ENCODE peak calls at places on chromosomes 12 and 14, in seven cellular contexts. O, V, C, G, F, A and H are unnamed samples.

GRCh38 chr12:59615392-59616165 is 19.8 kb downstream of the SLC16A7 start:
- DNase-seq in F (no peak), G (no peak), A (no peak), V (no peak), O (no peak), C (no peak), H (no peak)

GRCh38 chr14:104856157-104856868 is 8.8 kb upstream of the CEP170B start:
- DNase-seq in F (no peak), C (no peak), A (no peak), O (no peak), G (no peak), V (no peak), H (peak; percentile 69)

GRCh38 chr14:20179218-20179617 is 11.5 kb upstream of the OR11G2 start:
- DNase-seq in C (no peak), A (no peak), F (no peak), O (peak; percentile 13), V (no peak), G (no peak), H (no peak)

GRCh38 chr14:74444866-74445265 is 18.9 kb upstream of the SYNDIG1L start:
- DNase-seq in G (no peak), O (no peak), C (no peak), V (no peak), A (no peak), F (no peak), H (no peak)

GRCh38 chr12:68358532-68359485 is 26.6 kb upstream of the MDM1 start:
- DNase-seq in F (peak; percentile 31), C (peak; percentile 90), G (peak; percentile 21), V (peak; percentile 61), O (peak; percentile 92), A (peak; percentile 32), H (no peak)

GRCh38 chr14:37709419-37710195 is 114.2 kb downstream of the TTC6 start:
- DNase-seq in C (peak; percentile 37), F (no peak), G (no peak), V (no peak), O (no peak), A (no peak), H (no peak)

GRCh38 chr12:92331383-92331782 is 185.7 kb upstream of the BTG1 start:
- DNase-seq in G (no peak), O (no peak), V (no peak), C (no peak), A (no peak), F (no peak), H (no peak)

GRCh38 chr12:21294176-21294575 is 40.5 kb downstream of the SLCO1A2 start:
- DNase-seq in V (no peak), G (no peak), F (no peak), O (no peak), C (no peak), A (no peak), H (no peak)

GRCh38 chr14:21098892-21099595 is 589 bp upstream of the ZNF219 start:
- DNase-seq in C (no peak), O (no peak), A (no peak), F (no peak), G (no peak), V (no peak), H (no peak)

GRCh38 chr12:6038160-6038559 is 86.3 kb downstream of the VWF start:
- DNase-seq in C (peak; percentile 83), G (no peak), A (no peak), F (peak; percentile 74), V (peak; percentile 76), O (no peak), H (no peak)

GRCh38 chr12:110726708-110727369 is 15.9 kb downstream of the PPP1CC start:
- DNase-seq in A (no peak), F (no peak), C (no peak), V (no peak), G (no peak), O (no peak), H (no peak)

GRCh38 chr14:93959239-93960107 is 16.9 kb downstream of the ASB2 start:
- DNase-seq in G (peak; percentile 77), F (peak; percentile 19), O (no peak), A (peak; percentile 72), V (peak; percentile 97), C (peak; percentile 86), H (peak; percentile 91)

GRCh38 chr12:111766608-111767361 is at the start of gene ALDH2:
- DNase-seq in C (peak; percentile 53), F (peak; percentile 99), V (peak; percentile 41), O (peak; percentile 70), A (no peak), G (peak; percentile 79), H (peak; percentile 93)

GRCh38 chr12:82299617-82300016 is 58.6 kb downstream of the CCDC59 start:
- DNase-seq in G (no peak), A (no peak), O (no peak), V (no peak), C (peak; percentile 38), F (no peak), H (no peak)

GRCh38 chr12:32679091-32679909 is at the start of gene DNM1L:
- DNase-seq in C (peak; percentile 97), V (peak; percentile 87), G (peak; percentile 93), A (peak; percentile 66), O (peak; percentile 85), F (peak; percentile 95), H (peak; percentile 97)

GRCh38 chr12:32686340-32686739 is 7.2 kb downstream of the DNM1L start:
- DNase-seq in O (no peak), C (no peak), F (no peak), A (no peak), G (no peak), V (no peak), H (no peak)

GRCh38 chr12:32679910-32680217 is 763 bp downstream of the DNM1L start:
- DNase-seq in F (no peak), O (no peak), G (no peak), C (no peak), A (no peak), V (no peak), H (no peak)

GRCh38 chr12:32681272-32681671 is 2.2 kb downstream of the DNM1L start:
- DNase-seq in C (no peak), F (no peak), G (no peak), O (no peak), V (no peak), A (no peak), H (no peak)

DNA sequence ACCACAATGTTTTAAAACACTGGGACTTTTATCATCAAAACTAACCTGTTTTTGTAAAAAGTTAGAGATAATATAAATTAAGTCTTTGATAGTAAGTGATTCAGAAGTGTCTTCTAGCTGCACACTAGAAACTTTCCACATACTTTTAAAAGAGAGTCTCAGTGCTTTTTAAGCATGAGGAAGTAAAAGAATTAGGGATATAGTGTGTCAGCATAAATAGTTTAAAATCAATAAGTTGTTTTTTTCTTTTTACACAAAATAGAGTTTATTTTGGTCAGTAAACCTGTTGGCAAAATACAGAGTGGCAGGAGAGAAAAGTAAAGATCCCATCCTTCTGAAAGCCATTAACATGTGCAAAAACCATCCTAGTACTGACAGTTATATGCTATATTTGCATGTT is 1.7 kb downstream of the DNM1L start:
- DNase-seq in O (no peak), A (no peak), V (no peak), C (no peak), G (no peak), F (no peak), H (no peak)
- H3K4me3 ChIP-seq in O (no peak overlapping the region), A (peak overlapping the region; percentile 98), V (peak overlapping the region; percentile 82), C (peak overlapping the region; percentile 92), G (peak overlapping the region; percentile 100), F (peak overlapping the region; percentile 98), H (no peak overlapping the region)

GRCh38 chr12:107360033-107360432 is 266.7 kb upstream of the CRY1 start:
- DNase-seq in O (no peak), C (no peak), A (no peak), V (no peak), F (no peak), G (no peak), H (no peak)

GRCh38 chr12:107362960-107363359 is 269.6 kb upstream of the CRY1 start:
- DNase-seq in F (no peak), G (no peak), O (no peak), A (no peak), C (no peak), V (no peak), H (no peak)

GRCh38 chr12:107359382-107359781 is 266.0 kb upstream of the CRY1 start:
- DNase-seq in O (no peak), F (no peak), V (no peak), C (no peak), A (no peak), G (no peak), H (no peak)

GRCh38 chr12:107360472-107360871 is 267.1 kb upstream of the CRY1 start:
- DNase-seq in F (no peak), A (no peak), C (no peak), O (no peak), G (no peak), V (no peak), H (no peak)

GRCh38 chr12:107361970-107362369 is 268.6 kb upstream of the CRY1 start:
- DNase-seq in A (no peak), C (no peak), O (no peak), F (no peak), V (no peak), G (no peak), H (no peak)
- H3K4me3 ChIP-seq in A (no peak overlapping the region), C (no peak overlapping the region), O (no peak overlapping the region), F (no peak overlapping the region), V (no peak overlapping the region), G (no peak overlapping the region), H (no peak overlapping the region)

GRCh38 chr12:52036587-52037171 is 14.6 kb upstream of the NR4A1 start:
- DNase-seq in A (no peak), V (peak; percentile 59), F (peak; percentile 82), G (peak; percentile 90), C (peak; percentile 82), O (peak; percentile 82), H (peak; percentile 96)
- H3K4me3 ChIP-seq in A (peak overlapping the region; percentile 87), V (peak overlapping the region; percentile 37), F (peak overlapping the region; percentile 26), G (peak overlapping the region; percentile 62), C (peak overlapping the region; percentile 38), O (peak overlapping the region; percentile 27), H (peak overlapping the region; percentile 59)

GRCh38 chr12:105440037-105440664 is 109.7 kb downstream of the C12orf75 start:
- DNase-seq in A (no peak), O (no peak), F (no peak), G (no peak), C (no peak), V (no peak), H (no peak)
- H3K4me3 ChIP-seq in A (no peak overlapping the region), O (no peak overlapping the region), F (no peak overlapping the region), G (no peak overlapping the region), C (no peak overlapping the region), V (no peak overlapping the region), H (no peak overlapping the region)